ENCODE peak calls at places on chromosomes 12 and 14, in ten cellular contexts. J is stomach, D is uterus, E is gastrocnemius medialis, G is esophagus squamous epithelium, Q is body of pancreas, F is endothelial cell of umbilical vein, T is GM12878, S is adrenal gland, Y is A549. R is an unnamed sample.
A peak's percentile ranks its signal among the peaks of the same experiment; 100 is the strongest.

GRCh38 chr12:99380701-99381100 is 266.9 kb upstream of the GARIN6 start:
- DNase-seq in F (no peak), Y (no peak), J (no peak), E (no peak), S (no peak), G (no peak), D (no peak), Q (no peak), T (no peak), R (no peak)

GRCh38 chr14:71688576-71688975 is 243.7 kb upstream of the RGS6 start:
- DNase-seq in D (no peak), F (no peak), G (no peak), T (no peak), Q (no peak), Y (no peak), E (no peak), S (no peak), J (no peak), R (no peak)

GRCh38 chr12:46109343-46110219 is 119.2 kb upstream of the SCAF11 start:
- DNase-seq in E (no peak), D (no peak), F (no peak), G (no peak), Q (no peak), Y (no peak), S (no peak), T (no peak), J (no peak), R (no peak)

GRCh38 chr12:89349814-89350213 is 2.5 kb downstream of the DUSP6 start:
- DNase-seq in F (peak; percentile 76), Q (peak; percentile 57), D (no peak), Y (no peak), E (no peak), S (peak; percentile 43), J (no peak), T (no peak), G (no peak), R (no peak)

GRCh38 chr12:50059440-50060119 is 2.2 kb downstream of the ASIC1 start:
- DNase-seq in Q (no peak), Y (no peak), D (no peak), J (no peak), T (no peak), S (no peak), E (no peak), G (no peak), F (no peak), R (no peak)

GRCh38 chr12:19643635-19644034 is 204.3 kb downstream of the AEBP2 start:
- DNase-seq in E (no peak), D (no peak), Q (no peak), Y (peak; percentile 69), J (no peak), T (no peak), G (no peak), F (peak; percentile 83), S (peak; percentile 29), R (peak; percentile 20)

GRCh38 chr14:92920001-92920400 is 2.9 kb upstream of the CHGA start:
- DNase-seq in J (no peak), Y (no peak), D (no peak), S (no peak), E (no peak), G (no peak), F (no peak), T (no peak), Q (no peak), R (no peak)

GRCh38 chr12:68113644-68114043 is 45.9 kb downstream of the IFNG start:
- DNase-seq in Y (peak; percentile 17), J (no peak), F (no peak), T (no peak), S (no peak), Q (no peak), D (no peak), G (no peak), E (no peak), R (no peak)

GRCh38 chr12:43060738-43061137 is 471.2 kb upstream of the PRICKLE1 start:
- DNase-seq in S (no peak), G (no peak), F (peak; percentile 53), J (no peak), E (no peak), D (no peak), Q (no peak), Y (no peak), T (no peak), R (no peak)

GRCh38 chr12:48980389-48980952 is 2.3 kb downstream of the WNT1 start:
- DNase-seq in F (no peak), Y (peak; percentile 51), D (no peak), S (no peak), E (no peak), T (no peak), G (no peak), Q (no peak), J (no peak), R (no peak)

GRCh38 chr12:50901685-50902113 is 50.6 kb upstream of the HIGD1C start:
- DNase-seq in S (no peak), E (no peak), Q (no peak), Y (no peak), T (no peak), F (no peak), G (no peak), J (no peak), D (no peak), R (no peak)

GRCh38 chr12:45131506-45131905 is 80.6 kb upstream of the DBX2 start:
- DNase-seq in Y (no peak), Q (no peak), E (no peak), J (no peak), T (no peak), G (no peak), F (no peak), D (no peak), S (no peak), R (no peak)

GRCh38 chr14:63770187-63770807 is 42.4 kb upstream of the SGPP1 start:
- DNase-seq in E (no peak), F (peak; percentile 63), D (no peak), G (no peak), S (peak; percentile 52), Q (peak; percentile 76), J (peak; percentile 54), T (no peak), Y (peak; percentile 61), R (peak; percentile 32)

GRCh38 chr14:23430733-23431105 is 4.7 kb downstream of the MYH7 start:
- DNase-seq in G (no peak), D (no peak), T (no peak), E (peak; percentile 22), Y (no peak), S (peak; percentile 10), F (no peak), J (no peak), Q (no peak), R (no peak)

GRCh38 chr14:85546390-85546789 is 16.4 kb downstream of the FLRT2 start:
- DNase-seq in S (no peak), T (no peak), D (no peak), G (no peak), J (no peak), E (no peak), Q (no peak), Y (no peak), F (no peak), R (no peak)
- TF ChIP-seq POLR2A in S (no peak), T (no peak), D (no peak), G (no peak), J (no peak), E (no peak), Q (no peak), Y (no peak), F (no peak), R (no peak)

DNA sequence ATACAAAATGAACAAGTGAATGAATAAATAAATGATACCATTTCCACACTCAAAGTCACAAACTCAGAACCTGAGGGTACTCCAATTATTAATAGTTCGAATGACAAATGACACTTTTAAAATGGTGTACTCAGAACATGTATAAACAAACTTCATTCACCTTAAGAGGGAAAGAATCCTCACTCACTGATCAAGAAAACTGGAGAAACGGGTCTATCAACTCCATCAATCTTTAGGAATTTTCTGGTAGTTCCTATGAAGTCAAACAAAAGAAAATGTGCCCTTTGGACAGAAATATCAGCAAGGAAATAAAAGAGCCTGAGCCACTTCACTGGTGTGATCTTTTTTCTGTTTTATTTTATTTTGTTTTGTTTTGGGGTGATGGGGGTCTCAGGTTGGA is 5.2 kb upstream of the NRDE2 start:
- DNase-seq in Y (no peak), T (no peak), S (no peak), E (no peak), G (no peak), Q (no peak), F (no peak), D (no peak), J (no peak), R (no peak)
- H3K4me1 ChIP-seq in Y (no peaks in the 10 kb centered on the region), T (no peaks in the 10 kb centered on the region), S (no peaks in the 10 kb centered on the region), E (no peaks in the 10 kb centered on the region), G (no peaks in the 10 kb centered on the region), Q (peaks cover 16% of the 10 kb centered on the region), F (no peaks in the 10 kb centered on the region), D (no peaks in the 10 kb centered on the region), J (no peaks in the 10 kb centered on the region), R (no peaks in the 10 kb centered on the region)

GRCh38 chr14:89022274-89022673 is 197.8 kb downstream of the TTC8 start:
- DNase-seq in F (no peak), Y (no peak), J (no peak), T (no peak), S (no peak), G (no peak), Q (no peak), E (no peak), D (no peak), R (no peak)
- TF ChIP-seq CTCF in F (no peak), Y (no peak), J (no peak), T (no peak), S (no peak), G (no peak), Q (no peak), E (no peak), D (no peak), R (no peak)

GRCh38 chr12:122423258-122424165 is 1.0 kb upstream of the CLIP1 start:
- DNase-seq in Q (peak; percentile 37), Y (peak; percentile 77), F (peak; percentile 86), S (peak; percentile 22), G (no peak), E (no peak), J (no peak), D (no peak), T (no peak), R (no peak)
- TF ChIP-seq POLR2A in Q (no peak), Y (peak; percentile 40), F (peak; percentile 48), S (no peak), G (no peak), E (no peak), J (no peak), D (peak; percentile 27), T (no peak), R (no peak)

DNA sequence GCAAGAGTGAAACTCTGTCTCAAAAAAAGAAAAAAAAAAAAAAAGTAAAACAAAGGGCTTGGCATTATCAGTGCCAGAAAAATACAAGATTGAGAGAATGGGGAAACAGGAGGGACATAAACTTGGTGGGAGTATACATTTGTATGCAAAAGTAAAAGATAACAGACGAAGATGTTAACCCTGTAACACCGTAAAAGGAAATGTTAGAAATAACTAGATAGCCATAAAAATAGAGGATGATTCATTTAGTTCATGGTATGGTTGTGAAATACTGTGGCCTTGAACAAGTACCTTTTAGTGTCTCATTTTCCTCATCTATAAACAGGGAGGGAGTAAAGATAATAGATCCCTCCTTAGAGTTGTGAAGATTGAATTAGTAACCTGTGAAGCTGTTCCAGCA is 33.3 kb downstream of the ATP2A2 start:
- DNase-seq in F (peak; percentile 30), D (no peak), E (no peak), J (no peak), Q (no peak), T (peak; percentile 40), S (no peak), G (no peak), Y (peak; percentile 68), R (no peak)
- H3K4me1 ChIP-seq in F (peaks cover 33% of the 10 kb centered on the region), D (no peaks in the 10 kb centered on the region), E (peaks cover 82% of the 10 kb centered on the region), J (peaks cover 18% of the 10 kb centered on the region), Q (peaks cover 16% of the 10 kb centered on the region), T (peaks cover 10% of the 10 kb centered on the region), S (peaks cover 16% of the 10 kb centered on the region), G (peaks cover 57% of the 10 kb centered on the region), Y (peaks cover 92% of the 10 kb centered on the region), R (no peaks in the 10 kb centered on the region)

R was measured in ovary.